ENCODE peak calls at places on chromosomes 6 and 20, in ten cellular contexts. One of them, this sample, is unnamed.

GRCh38 chr6:42045538-42046460 is 4.5 kb upstream of the TAF8 start:
- DNase-seq in psoas muscle: peak
- DNase-seq in left ventricle myocardium inferior: peak
- DNase-seq in neuronal stem cell: no peak
- DNase-seq in cardiac muscle cell: peak
- DNase-seq in body of pancreas: peak
- DNase-seq in IMR-90: peak
- DNase-seq in heart left ventricle: peak
- DNase-seq in right cardiac atrium: peak
- DNase-seq in uterus: peak
- DNase-seq in this sample: no peak

GRCh38 chr20:1333462-1334369 is 4.8 kb upstream of the SDCBP2 start:
- DNase-seq in neuronal stem cell: no peak
- DNase-seq in uterus: no peak
- DNase-seq in cardiac muscle cell: no peak
- DNase-seq in right cardiac atrium: no peak
- DNase-seq in IMR-90: no peak
- DNase-seq in psoas muscle: no peak
- DNase-seq in heart left ventricle: no peak
- DNase-seq in body of pancreas: no peak
- DNase-seq in left ventricle myocardium inferior: no peak
- DNase-seq in this sample: no peak

GRCh38 chr20:57393321-57394086 is 2.3 kb downstream of the RBM38 start:
- DNase-seq in left ventricle myocardium inferior: no peak
- DNase-seq in body of pancreas: peak
- DNase-seq in psoas muscle: peak
- DNase-seq in neuronal stem cell: no peak
- DNase-seq in right cardiac atrium: no peak
- DNase-seq in heart left ventricle: peak
- DNase-seq in uterus: peak
- DNase-seq in cardiac muscle cell: no peak
- DNase-seq in IMR-90: no peak
- DNase-seq in this sample: no peak

GRCh38 chr20:38023181-38024085 is 9.8 kb downstream of the TTI1 start:
- DNase-seq in body of pancreas: no peak
- DNase-seq in heart left ventricle: no peak
- DNase-seq in left ventricle myocardium inferior: no peak
- DNase-seq in right cardiac atrium: no peak
- DNase-seq in neuronal stem cell: no peak
- DNase-seq in uterus: no peak
- DNase-seq in cardiac muscle cell: no peak
- DNase-seq in IMR-90: peak
- DNase-seq in psoas muscle: no peak
- DNase-seq in this sample: no peak

GRCh38 chr6:87755697-87756671 is 54.0 kb upstream of the AKIRIN2 start:
- DNase-seq in IMR-90: peak
- DNase-seq in psoas muscle: no peak
- DNase-seq in uterus: no peak
- DNase-seq in body of pancreas: no peak
- DNase-seq in cardiac muscle cell: no peak
- DNase-seq in left ventricle myocardium inferior: no peak
- DNase-seq in heart left ventricle: no peak
- DNase-seq in right cardiac atrium: no peak
- DNase-seq in neuronal stem cell: no peak
- DNase-seq in this sample: no peak

GRCh38 chr6:15421945-15422733 is 176.3 kb downstream of the JARID2 start:
- DNase-seq in neuronal stem cell: no peak
- DNase-seq in cardiac muscle cell: no peak
- DNase-seq in psoas muscle: no peak
- DNase-seq in heart left ventricle: no peak
- DNase-seq in left ventricle myocardium inferior: no peak
- DNase-seq in IMR-90: no peak
- DNase-seq in uterus: no peak
- DNase-seq in body of pancreas: no peak
- DNase-seq in right cardiac atrium: no peak
- DNase-seq in this sample: no peak

GRCh38 chr6:136738178-136739057 is 53.9 kb downstream of the MAP3K5 start:
- DNase-seq in heart left ventricle: no peak
- DNase-seq in neuronal stem cell: no peak
- DNase-seq in left ventricle myocardium inferior: no peak
- DNase-seq in IMR-90: peak
- DNase-seq in psoas muscle: no peak
- DNase-seq in cardiac muscle cell: no peak
- DNase-seq in uterus: peak
- DNase-seq in right cardiac atrium: no peak
- DNase-seq in body of pancreas: peak
- DNase-seq in this sample: no peak

GRCh38 chr20:63782051-63782471 is 42.5 kb downstream of the SLC2A4RG start:
- DNase-seq in left ventricle myocardium inferior: no peak
- DNase-seq in right cardiac atrium: no peak
- DNase-seq in uterus: no peak
- DNase-seq in heart left ventricle: no peak
- DNase-seq in IMR-90: no peak
- DNase-seq in body of pancreas: no peak
- DNase-seq in neuronal stem cell: no peak
- DNase-seq in cardiac muscle cell: no peak
- DNase-seq in psoas muscle: no peak
- DNase-seq in this sample: no peak

GRCh38 chr6:39801456-39802251 is 9.5 kb downstream of the DAAM2 start:
- DNase-seq in right cardiac atrium: no peak
- DNase-seq in heart left ventricle: peak
- DNase-seq in psoas muscle: no peak
- DNase-seq in neuronal stem cell: no peak
- DNase-seq in body of pancreas: peak
- DNase-seq in IMR-90: no peak
- DNase-seq in uterus: no peak
- DNase-seq in cardiac muscle cell: no peak
- DNase-seq in left ventricle myocardium inferior: no peak
- DNase-seq in this sample: no peak

GRCh38 chr6:125570546-125570945 is 178.9 kb upstream of the HEY2 start:
- DNase-seq in cardiac muscle cell: no peak
- DNase-seq in IMR-90: no peak
- DNase-seq in left ventricle myocardium inferior: no peak
- DNase-seq in body of pancreas: no peak
- DNase-seq in uterus: no peak
- DNase-seq in heart left ventricle: peak
- DNase-seq in right cardiac atrium: no peak
- DNase-seq in psoas muscle: no peak
- DNase-seq in neuronal stem cell: no peak
- DNase-seq in this sample: no peak

GRCh38 chr6:33995046-33995872 is 150.6 kb downstream of the GRM4 start:
- DNase-seq in heart left ventricle: no peak
- DNase-seq in cardiac muscle cell: no peak
- DNase-seq in neuronal stem cell: no peak
- DNase-seq in uterus: no peak
- DNase-seq in right cardiac atrium: no peak
- DNase-seq in IMR-90: no peak
- DNase-seq in left ventricle myocardium inferior: no peak
- DNase-seq in psoas muscle: no peak
- DNase-seq in body of pancreas: peak
- DNase-seq in this sample: peak

GRCh38 chr20:10761786-10762185 is 88.0 kb upstream of the JAG1 start:
- DNase-seq in IMR-90: peak
- DNase-seq in cardiac muscle cell: no peak
- DNase-seq in neuronal stem cell: no peak
- DNase-seq in heart left ventricle: peak
- DNase-seq in right cardiac atrium: no peak
- DNase-seq in psoas muscle: no peak
- DNase-seq in left ventricle myocardium inferior: no peak
- DNase-seq in body of pancreas: peak
- DNase-seq in uterus: no peak
- DNase-seq in this sample: no peak

GRCh38 chr6:27505209-27506027 is 32.5 kb upstream of the ZNF184 start:
- DNase-seq in neuronal stem cell: peak
- DNase-seq in body of pancreas: peak
- DNase-seq in right cardiac atrium: no peak
- DNase-seq in uterus: peak
- DNase-seq in cardiac muscle cell: peak
- DNase-seq in left ventricle myocardium inferior: no peak
- DNase-seq in IMR-90: peak
- DNase-seq in heart left ventricle: no peak
- DNase-seq in psoas muscle: no peak
- DNase-seq in this sample: peak
- H3K4me3 ChIP-seq in neuronal stem cell: no peak
- H3K4me3 ChIP-seq in body of pancreas: no peak
- H3K4me3 ChIP-seq in right cardiac atrium: no peak
- H3K4me3 ChIP-seq in uterus: no peak
- H3K4me3 ChIP-seq in cardiac muscle cell: no peak
- H3K4me3 ChIP-seq in left ventricle myocardium inferior: no peak
- H3K4me3 ChIP-seq in IMR-90: no peak
- H3K4me3 ChIP-seq in heart left ventricle: no peak
- H3K4me3 ChIP-seq in psoas muscle: no peak
- H3K4me3 ChIP-seq in this sample: no peak

DNA sequence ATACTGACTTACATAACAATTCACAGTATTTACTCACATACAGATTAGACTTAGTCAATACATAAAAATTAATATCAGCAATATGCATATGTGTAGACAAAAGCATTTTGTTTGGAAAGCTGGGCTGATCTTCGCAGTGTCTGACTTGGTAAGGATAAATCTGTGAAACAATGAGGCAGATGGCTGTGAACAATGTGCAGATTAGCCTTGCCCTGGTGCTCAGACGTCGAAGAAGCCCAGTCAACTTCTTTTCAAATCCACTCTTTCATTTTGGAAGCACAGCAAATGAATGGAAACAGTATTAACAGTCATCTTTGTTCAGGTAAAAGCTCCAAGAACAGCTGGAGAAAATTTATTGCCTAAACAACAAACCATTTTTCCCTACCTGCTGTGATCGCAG is 116.7 kb downstream of the DST start:
- DNase-seq in uterus: no peak
- DNase-seq in body of pancreas: no peak
- DNase-seq in cardiac muscle cell: no peak
- DNase-seq in neuronal stem cell: peak
- DNase-seq in heart left ventricle: no peak
- DNase-seq in psoas muscle: no peak
- DNase-seq in left ventricle myocardium inferior: no peak
- DNase-seq in right cardiac atrium: no peak
- DNase-seq in IMR-90: no peak
- DNase-seq in this sample: peak
- H3K27ac ChIP-seq in uterus: peak
- H3K27ac ChIP-seq in body of pancreas: peak
- H3K27ac ChIP-seq in cardiac muscle cell: no peak
- H3K27ac ChIP-seq in neuronal stem cell: peak
- H3K27ac ChIP-seq in heart left ventricle: peak
- H3K27ac ChIP-seq in psoas muscle: peak
- H3K27ac ChIP-seq in left ventricle myocardium inferior: peak
- H3K27ac ChIP-seq in right cardiac atrium: no peak
- H3K27ac ChIP-seq in IMR-90: peak
- H3K27ac ChIP-seq in this sample: peak

GRCh38 chr6:53066059-53066406 is 829 bp downstream of the FBXO9 start:
- DNase-seq in right cardiac atrium: peak
- DNase-seq in left ventricle myocardium inferior: peak
- DNase-seq in body of pancreas: peak
- DNase-seq in psoas muscle: peak
- DNase-seq in neuronal stem cell: no peak
- DNase-seq in heart left ventricle: peak
- DNase-seq in cardiac muscle cell: no peak
- DNase-seq in uterus: peak
- DNase-seq in IMR-90: peak
- DNase-seq in this sample: peak

GRCh38 chr6:53067799-53068442 is 2.7 kb downstream of the FBXO9 start:
- DNase-seq in right cardiac atrium: no peak
- DNase-seq in cardiac muscle cell: no peak
- DNase-seq in left ventricle myocardium inferior: no peak
- DNase-seq in psoas muscle: no peak
- DNase-seq in heart left ventricle: no peak
- DNase-seq in neuronal stem cell: no peak
- DNase-seq in uterus: no peak
- DNase-seq in IMR-90: no peak
- DNase-seq in body of pancreas: no peak
- DNase-seq in this sample: no peak

GRCh38 chr6:53065266-53066058 is at the start of gene FBXO9:
- DNase-seq in right cardiac atrium: peak
- DNase-seq in uterus: peak
- DNase-seq in body of pancreas: peak
- DNase-seq in cardiac muscle cell: peak
- DNase-seq in neuronal stem cell: peak
- DNase-seq in left ventricle myocardium inferior: peak
- DNase-seq in heart left ventricle: peak
- DNase-seq in IMR-90: no peak
- DNase-seq in psoas muscle: peak
- DNase-seq in this sample: peak

GRCh38 chr6:53067307-53067706 is 2.1 kb downstream of the FBXO9 start:
- DNase-seq in IMR-90: peak
- DNase-seq in cardiac muscle cell: no peak
- DNase-seq in right cardiac atrium: no peak
- DNase-seq in uterus: no peak
- DNase-seq in heart left ventricle: no peak
- DNase-seq in neuronal stem cell: no peak
- DNase-seq in psoas muscle: no peak
- DNase-seq in body of pancreas: no peak
- DNase-seq in left ventricle myocardium inferior: no peak
- DNase-seq in this sample: no peak

GRCh38 chr6:53066874-53067273 is 1.7 kb downstream of the FBXO9 start:
- DNase-seq in cardiac muscle cell: no peak
- DNase-seq in neuronal stem cell: no peak
- DNase-seq in left ventricle myocardium inferior: no peak
- DNase-seq in body of pancreas: no peak
- DNase-seq in IMR-90: no peak
- DNase-seq in heart left ventricle: no peak
- DNase-seq in uterus: no peak
- DNase-seq in right cardiac atrium: no peak
- DNase-seq in psoas muscle: no peak
- DNase-seq in this sample: no peak
- H3K4me3 ChIP-seq in cardiac muscle cell: no peak
- H3K4me3 ChIP-seq in neuronal stem cell: no peak
- H3K4me3 ChIP-seq in left ventricle myocardium inferior: peak
- H3K4me3 ChIP-seq in body of pancreas: no peak
- H3K4me3 ChIP-seq in IMR-90: no peak
- H3K4me3 ChIP-seq in heart left ventricle: peak
- H3K4me3 ChIP-seq in uterus: no peak
- H3K4me3 ChIP-seq in right cardiac atrium: peak
- H3K4me3 ChIP-seq in psoas muscle: peak
- H3K4me3 ChIP-seq in this sample: no peak

GRCh38 chr6:46923476-46923875 is 1.7 kb upstream of the ADGRF5 start:
- DNase-seq in body of pancreas: no peak
- DNase-seq in psoas muscle: no peak
- DNase-seq in IMR-90: no peak
- DNase-seq in uterus: no peak
- DNase-seq in heart left ventricle: peak
- DNase-seq in cardiac muscle cell: no peak
- DNase-seq in neuronal stem cell: no peak
- DNase-seq in left ventricle myocardium inferior: no peak
- DNase-seq in right cardiac atrium: no peak
- DNase-seq in this sample: no peak
- H3K27ac ChIP-seq in body of pancreas: no peak
- H3K27ac ChIP-seq in psoas muscle: peak
- H3K27ac ChIP-seq in IMR-90: no peak
- H3K27ac ChIP-seq in uterus: no peak
- H3K27ac ChIP-seq in heart left ventricle: peak
- H3K27ac ChIP-seq in cardiac muscle cell: no peak
- H3K27ac ChIP-seq in neuronal stem cell: no peak
- H3K27ac ChIP-seq in left ventricle myocardium inferior: peak
- H3K27ac ChIP-seq in right cardiac atrium: peak
- H3K27ac ChIP-seq in this sample: no peak

This sample was measured in WERI-Rb-1.